ENCODE peak calls at places on chromosomes 12 and 14, in five cellular contexts. D is SIG-M5, S is Caki2, A is Calu3, N is NCI-H345. B is an unnamed sample.

GRCh38 chr12:6391013-6391412 is 7.1 kb downstream of the LTBR start:
- DNase-seq in D (no peak), S (no peak), A (no peak), N (no peak), B (no peak)

GRCh38 chr12:91991397-91992187 is 154.1 kb downstream of the BTG1 start:
- DNase-seq in D (no peak), S (no peak), A (no peak), N (no peak), B (no peak)

GRCh38 chr12:1517007-1517406 is 77.4 kb downstream of the FBXL14 start:
- DNase-seq in D (no peak), S (no peak), A (no peak), N (no peak), B (no peak)

GRCh38 chr14:63245893-63246292 is 41.6 kb downstream of the RHOJ start:
- DNase-seq in D (no peak), S (no peak), A (no peak), N (no peak), B (no peak)

GRCh38 chr14:102593841-102594170 is 1.4 kb downstream of the RCOR1 start:
- DNase-seq in D (no peak), S (no peak), A (no peak), N (no peak), B (no peak)

GRCh38 chr12:21962236-21962635 is 21.0 kb upstream of the ABCC9 start:
- DNase-seq in D (no peak), S (peak), A (no peak), N (no peak), B (no peak)

GRCh38 chr12:26268841-26269553 is 73.6 kb downstream of the SSPN start:
- DNase-seq in D (no peak), S (no peak), A (peak), N (no peak), B (no peak)

GRCh38 chr14:51430079-51430478 is 190.0 kb downstream of the TMX1 start:
- DNase-seq in D (no peak), S (no peak), A (no peak), N (no peak), B (no peak)

GRCh38 chr14:105221598-105222178 is 26.6 kb upstream of the BTBD6 start:
- DNase-seq in D (no peak), S (no peak), A (no peak), N (no peak), B (no peak)

B was measured in NCI-H774.